ENCODE peak calls at places on chromosomes 6 and 20, in five cellular contexts. J is tibial artery; U is left ventricle myocardium inferior; B is naive thymus-derived CD4-positive, alpha-beta T cell; E is cardiac muscle cell. I is an unnamed sample.
A peak's percentile ranks its signal among the peaks of the same experiment; 100 is the strongest.

GRCh38 chr20:26209171-26209941 is 512.7 kb upstream of the ZNF337 start:
- DNase-seq in E (peak; percentile 31), U (no peak), B (peak; percentile 6), J (peak; percentile 39), I (no peak)

GRCh38 chr6:2797564-2798014 is 32.4 kb downstream of the WRNIP1 start:
- DNase-seq in U (no peak), E (no peak), B (no peak), J (no peak), I (no peak)

GRCh38 chr6:41894366-41895299 is 542 bp downstream of the USP49 start:
- DNase-seq in J (no peak), U (no peak), B (no peak), E (peak; percentile 25), I (no peak)

GRCh38 chr6:53858913-53859312 is 64.1 kb downstream of the LRRC1 start:
- DNase-seq in B (no peak), U (no peak), J (no peak), E (no peak), I (no peak)

GRCh38 chr20:57564180-57564802 is 3.4 kb downstream of the PCK1 start:
- DNase-seq in E (no peak), J (no peak), U (no peak), B (no peak), I (no peak)

GRCh38 chr20:62560162-62560561 is 82.1 kb upstream of the SLCO4A1 start:
- DNase-seq in E (no peak), J (no peak), B (no peak), U (no peak), I (no peak)

GRCh38 chr6:135522975-135523692 is 25.6 kb upstream of the AHI1 start:
- DNase-seq in B (no peak), J (no peak), U (no peak), E (no peak), I (no peak)

GRCh38 chr6:148577687-148578488 is 168.9 kb upstream of the UST start:
- DNase-seq in J (peak; percentile 89), B (no peak), E (peak; percentile 86), U (peak; percentile 73), I (peak; percentile 51)

GRCh38 chr20:59985864-59986263 is 27.6 kb downstream of the CDH26 start:
- DNase-seq in B (no peak), U (peak; percentile 42), E (no peak), J (no peak), I (no peak)

GRCh38 chr20:19524691-19525090 is 233.4 kb upstream of the RIN2 start:
- DNase-seq in U (no peak), B (no peak), E (no peak), J (no peak), I (no peak)

GRCh38 chr6:160068346-160068745 is 53.3 kb upstream of the SLC22A1 start:
- DNase-seq in B (no peak), J (no peak), E (no peak), U (no peak), I (no peak)

GRCh38 chr6:160069050-160069454 is 52.6 kb upstream of the SLC22A1 start:
- DNase-seq in E (no peak), B (no peak), J (no peak), U (no peak), I (no peak)

GRCh38 chr6:160070427-160070826 is 51.2 kb upstream of the SLC22A1 start:
- DNase-seq in J (no peak), B (no peak), U (no peak), E (no peak), I (no peak)

GRCh38 chr6:160070831-160071230 is 50.8 kb upstream of the SLC22A1 start:
- DNase-seq in J (no peak), E (no peak), B (no peak), U (no peak), I (no peak)

DNA sequence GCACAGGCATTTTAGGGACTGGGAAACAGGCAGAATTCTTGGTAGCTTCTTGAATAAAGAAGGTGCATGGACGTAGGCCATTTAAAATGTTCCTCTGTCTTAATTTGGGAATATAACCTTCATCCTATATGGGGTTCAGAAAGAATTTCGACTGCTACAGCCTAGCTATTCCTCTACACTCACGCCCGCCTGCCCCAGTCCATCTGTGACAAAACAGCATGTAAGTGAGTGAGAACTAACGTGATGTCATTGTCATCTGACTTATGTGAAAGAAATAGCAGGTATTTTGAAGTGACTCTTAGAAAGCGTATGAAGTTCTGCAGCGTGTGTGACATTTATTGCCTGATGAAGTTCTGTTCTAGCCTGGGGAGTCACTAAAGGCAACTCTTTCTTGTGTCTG is 52.2 kb upstream of the SLC22A1 start:
- DNase-seq in J (no peak), E (no peak), B (no peak), U (no peak), I (no peak)
- H3K36me3 ChIP-seq in J (peaks cover 97% of the 10 kb centered on the region), E (peaks cover 43% of the 10 kb centered on the region), B (peaks cover 27% of the 10 kb centered on the region), U (peaks cover 94% of the 10 kb centered on the region), I (peaks cover 13% of the 10 kb centered on the region)

GRCh38 chr20:63594043-63594561 is 20.1 kb upstream of the HELZ2 start:
- DNase-seq in J (no peak), B (no peak), U (no peak), E (no peak), I (no peak)
- H3K36me3 ChIP-seq in J (peaks cover 93% of the 10 kb centered on the region), B (no peaks in the 10 kb centered on the region), U (peaks cover 89% of the 10 kb centered on the region), E (peaks cover 11% of the 10 kb centered on the region), I (no peaks in the 10 kb centered on the region)

DNA sequence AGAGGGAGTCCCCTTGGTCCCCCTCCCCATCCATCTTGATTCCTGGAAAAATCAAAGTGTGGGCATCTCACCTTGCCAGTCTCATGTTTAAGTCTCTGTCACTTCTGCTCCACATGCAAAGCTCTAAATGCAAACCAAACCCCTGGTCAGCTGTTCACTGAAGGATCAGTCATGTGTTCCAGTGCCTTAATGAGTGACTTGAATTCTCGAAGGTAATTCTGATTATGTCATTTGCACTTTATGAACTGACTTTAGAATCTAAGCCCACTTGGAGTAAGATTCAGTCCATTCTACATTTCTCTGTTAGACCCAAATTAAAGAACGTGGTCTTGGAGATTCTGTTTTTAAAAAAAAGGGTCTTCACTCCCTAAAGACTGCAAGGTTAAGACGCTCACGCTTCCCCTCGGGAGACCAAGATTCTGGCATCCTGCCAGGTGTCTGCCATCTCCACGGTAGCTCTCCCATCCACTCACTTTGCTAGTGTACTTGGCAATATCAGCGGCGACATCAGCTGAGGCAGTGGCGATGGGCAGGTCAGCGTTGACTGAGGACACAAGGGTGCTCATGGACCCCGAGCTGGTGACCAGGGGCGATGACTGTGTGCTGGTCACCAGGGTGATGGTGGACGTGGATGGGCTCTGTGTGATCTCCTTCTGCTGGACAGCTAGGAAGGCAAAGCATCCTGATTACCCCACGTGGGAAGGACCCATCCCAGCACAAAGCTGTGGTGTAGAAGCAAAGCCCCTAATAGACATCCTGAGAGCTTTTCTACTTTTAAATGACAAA is 120.5 kb downstream of the ZMYND8 start:
- DNase-seq in E (no peak), U (no peak), J (no peak), B (no peak), I (no peak)
- H3K36me3 ChIP-seq in E (peaks cover 41% of the 10 kb centered on the region), U (peaks cover 74% of the 10 kb centered on the region), J (peaks cover 71% of the 10 kb centered on the region), B (peaks cover 8% of the 10 kb centered on the region), I (peaks cover 15% of the 10 kb centered on the region)

GRCh38 chr20:3367125-3367524 is 40.3 kb downstream of the DNAAF9 start:
- DNase-seq in U (no peak), E (no peak), J (no peak), B (no peak), I (no peak)
- H3K36me3 ChIP-seq in U (peaks cover 46% of the 10 kb centered on the region), E (peaks cover 6% of the 10 kb centered on the region), J (peaks cover 69% of the 10 kb centered on the region), B (no peaks in the 10 kb centered on the region), I (no peaks in the 10 kb centered on the region)

GRCh38 chr20:48577557-48577956 is 250.2 kb downstream of the PREX1 start:
- DNase-seq in B (no peak), J (no peak), E (no peak), U (no peak), I (no peak)
- H3K36me3 ChIP-seq in B (no peaks in the 10 kb centered on the region), J (no peaks in the 10 kb centered on the region), E (no peaks in the 10 kb centered on the region), U (no peaks in the 10 kb centered on the region), I (no peaks in the 10 kb centered on the region)

GRCh38 chr20:34639755-34640222 is 37.1 kb downstream of the PIGU start:
- DNase-seq in J (no peak), B (no peak), U (no peak), E (peak; percentile 2), I (no peak)
- H3K36me3 ChIP-seq in J (peaks cover 37% of the 10 kb centered on the region), B (no peaks in the 10 kb centered on the region), U (peaks cover 26% of the 10 kb centered on the region), E (peaks cover 8% of the 10 kb centered on the region), I (no peaks in the 10 kb centered on the region)

I was measured in Panc1.